ENCODE peak calls at places on chromosomes 5 and 9, in six cellular contexts. L is A549; U is CD8-positive, alpha-beta T cell; M is pancreas; J is endothelial cell of umbilical vein; R is lower lobe of right lung. Y is an unnamed sample.

GRCh38 chr5:53983568-53984465 is 326.6 kb downstream of the ARL15 start:
- DNase-seq in L (peak), U (no peak), M (no peak), J (no peak), R (no peak), Y (peak)

GRCh38 chr5:115850771-115851416 is 9.2 kb downstream of the AP3S1 start:
- DNase-seq in L (no peak), U (no peak), M (no peak), J (peak), R (no peak), Y (no peak)

GRCh38 chr5:10334830-10335229 is 18.7 kb upstream of the MARCHF6 start:
- DNase-seq in L (no peak), U (no peak), M (no peak), J (no peak), R (no peak), Y (no peak)

GRCh38 chr5:142289708-142290573 is 34.9 kb downstream of the SPRY4 start:
- DNase-seq in L (no peak), U (no peak), M (no peak), J (no peak), R (no peak), Y (no peak)

GRCh38 chr5:132059696-132060500 is 557 bp upstream of the IL3 start:
- DNase-seq in L (no peak), U (peak), M (no peak), J (no peak), R (peak), Y (no peak)

GRCh38 chr9:20508242-20508641 is 114.1 kb downstream of the MLLT3 start:
- DNase-seq in L (no peak), U (no peak), M (no peak), J (no peak), R (no peak), Y (no peak)

GRCh38 chr5:86974910-86975309 is 292.8 kb upstream of the RASA1 start:
- DNase-seq in L (no peak), U (no peak), M (no peak), J (no peak), R (no peak), Y (peak)

GRCh38 chr5:164998142-164998541 is 1492.7 kb downstream of the MAT2B start:
- DNase-seq in L (no peak), U (no peak), M (no peak), J (no peak), R (no peak), Y (no peak)

GRCh38 chr5:155150012-155150411 is 136.5 kb downstream of the KIF4B start:
- DNase-seq in L (no peak), U (no peak), M (no peak), J (no peak), R (no peak), Y (no peak)

GRCh38 chr9:32456564-32456963 is 69.4 kb downstream of the RIGI start:
- DNase-seq in L (no peak), U (no peak), M (no peak), J (peak), R (no peak), Y (peak)

GRCh38 chr9:70419546-70420266 is 5.2 kb upstream of the KLF9 start:
- DNase-seq in L (peak), U (peak), M (peak), J (peak), R (peak), Y (no peak)

GRCh38 chr9:93669958-93670207 is 93.5 kb downstream of the PHF2 start:
- DNase-seq in L (no peak), U (no peak), M (no peak), J (no peak), R (no peak), Y (peak)

GRCh38 chr5:178730940-178731265 is 444 bp upstream of the ZNF354A start:
- DNase-seq in L (no peak), U (no peak), M (no peak), J (no peak), R (no peak), Y (no peak)
- TF ChIP-seq CTCF in L (no peak), U (peak), M (no peak), J (no peak), R (no peak), Y (no peak)

DNA sequence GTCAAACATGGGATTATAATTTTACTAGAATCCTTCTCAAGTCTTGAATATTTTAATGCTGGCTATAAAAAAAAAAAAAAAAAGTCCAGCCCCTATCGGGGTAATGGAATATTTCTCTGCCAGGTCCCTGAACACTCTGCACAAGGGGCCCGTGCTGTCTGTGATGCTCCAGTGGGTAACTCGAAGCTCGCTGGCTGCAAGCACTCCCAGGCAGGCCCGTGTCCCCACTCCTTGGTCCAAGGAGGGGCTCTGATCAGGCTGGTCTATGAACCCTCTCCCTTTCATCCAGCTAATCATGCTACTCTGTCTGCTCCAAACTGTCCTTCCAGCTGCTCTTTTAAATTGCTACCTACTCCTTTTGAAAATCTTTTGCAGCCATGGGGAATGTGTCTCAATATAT is 180.8 kb downstream of the GAPVD1 start:
- DNase-seq in L (no peak), U (no peak), M (no peak), J (no peak), R (no peak), Y (no peak)
- H3K27ac ChIP-seq in L (no peak), U (no peak), M (no peak), J (no peak), R (no peak), Y (no peak)

GRCh38 chr5:108748354-108749129 is 845 bp downstream of the FER start:
- DNase-seq in L (peak), U (peak), M (peak), J (peak), R (peak), Y (peak)
- TF ChIP-seq CTCF in L (peak), U (no peak), M (no peak), J (no peak), R (peak), Y (peak)

DNA sequence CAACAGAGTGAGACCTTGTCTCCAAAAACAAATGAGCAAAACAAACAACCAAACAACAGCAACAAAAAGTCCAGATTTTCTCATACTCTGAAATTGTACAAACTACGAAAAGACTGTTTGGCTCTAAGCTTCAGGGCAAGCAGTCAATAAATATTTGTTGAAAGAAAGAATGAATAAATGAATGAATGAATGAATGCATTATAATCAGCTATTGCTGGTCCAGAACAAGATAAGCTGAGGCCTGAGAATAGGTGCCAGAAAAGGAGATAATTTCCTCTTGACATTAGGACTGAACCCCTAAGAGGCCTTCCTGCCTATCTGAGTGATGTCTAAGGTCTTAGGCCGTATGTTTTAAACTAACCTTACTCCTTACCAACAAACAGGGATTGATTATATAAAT is 99.2 kb upstream of the IL6ST start:
- DNase-seq in L (no peak), U (no peak), M (no peak), J (no peak), R (no peak), Y (no peak)
- H3K27ac ChIP-seq in L (no peak), U (no peak), M (no peak), J (no peak), R (no peak), Y (no peak)

GRCh38 chr5:317086-317811 is 4.3 kb upstream of the AHRR start:
- DNase-seq in L (peak), U (peak), M (no peak), J (peak), R (no peak), Y (peak)

GRCh38 chr5:320524-321232 is 836 bp upstream of the AHRR start:
- DNase-seq in L (no peak), U (no peak), M (no peak), J (no peak), R (no peak), Y (no peak)

GRCh38 chr5:316210-317085 is 5.1 kb upstream of the AHRR start:
- DNase-seq in L (no peak), U (no peak), M (no peak), J (no peak), R (no peak), Y (no peak)

GRCh38 chr5:318931-319601 is 2.4 kb upstream of the AHRR start:
- DNase-seq in L (no peak), U (no peak), M (no peak), J (no peak), R (no peak), Y (no peak)

GRCh38 chr5:318341-318897 is 3.1 kb upstream of the AHRR start:
- DNase-seq in L (no peak), U (no peak), M (no peak), J (no peak), R (no peak), Y (no peak)
- TF ChIP-seq CTCF in L (no peak), U (no peak), M (no peak), J (no peak), R (no peak), Y (no peak)

GRCh38 chr5:38455797-38456330 is 100.6 kb downstream of the LIFR start:
- DNase-seq in L (no peak), U (no peak), M (no peak), J (no peak), R (no peak), Y (no peak)

GRCh38 chr5:38453506-38453905 is 102.9 kb downstream of the LIFR start:
- DNase-seq in L (no peak), U (peak), M (no peak), J (no peak), R (no peak), Y (no peak)

GRCh38 chr5:38453921-38454320 is 102.5 kb downstream of the LIFR start:
- DNase-seq in L (no peak), U (no peak), M (no peak), J (no peak), R (no peak), Y (no peak)

GRCh38 chr5:38458174-38458573 is 98.3 kb downstream of the LIFR start:
- DNase-seq in L (no peak), U (no peak), M (no peak), J (no peak), R (no peak), Y (no peak)

GRCh38 chr5:38456657-38457056 is 99.8 kb downstream of the LIFR start:
- DNase-seq in L (no peak), U (no peak), M (no peak), J (no peak), R (no peak), Y (no peak)
- H3K27ac ChIP-seq in L (no peak), U (no peak), M (no peak), J (no peak), R (no peak), Y (no peak)

Y was measured in cardiac muscle cell.